ENCODE peak calls at places on chromosomes 4 and X, in five cellular contexts. One of them, this sample, is unnamed.

GRCh38 chr4:144778364-144778763 is 132.4 kb downstream of the HHIP start:
- DNase-seq in A549: no peak
- DNase-seq in astrocyte: no peak
- DNase-seq in stomach: no peak
- DNase-seq in fibroblast of lung: no peak
- DNase-seq in this sample: no peak

GRCh38 chrX:55135171-55135570 is 46.4 kb downstream of the PAGE2 start:
- DNase-seq in A549: peak
- DNase-seq in astrocyte: peak
- DNase-seq in stomach: peak
- DNase-seq in fibroblast of lung: peak
- DNase-seq in this sample: no peak

GRCh38 chrX:19272452-19272851 is 71.3 kb upstream of the PDHA1 start:
- DNase-seq in A549: no peak
- DNase-seq in astrocyte: peak
- DNase-seq in stomach: no peak
- DNase-seq in fibroblast of lung: peak
- DNase-seq in this sample: no peak

GRCh38 chr4:54614094-54614493 is 43.7 kb upstream of the KIT start:
- DNase-seq in A549: no peak
- DNase-seq in astrocyte: no peak
- DNase-seq in stomach: no peak
- DNase-seq in fibroblast of lung: no peak
- DNase-seq in this sample: no peak

GRCh38 chr4:48832571-48832970 is 1.7 kb downstream of the OCIAD1 start:
- DNase-seq in A549: no peak
- DNase-seq in astrocyte: no peak
- DNase-seq in stomach: no peak
- DNase-seq in fibroblast of lung: no peak
- DNase-seq in this sample: no peak

GRCh38 chr4:80336582-80336981 is 1.1 kb downstream of the CFAP299 start:
- DNase-seq in A549: peak
- DNase-seq in astrocyte: peak
- DNase-seq in stomach: no peak
- DNase-seq in fibroblast of lung: peak
- DNase-seq in this sample: no peak

GRCh38 chrX:13721819-13722527 is 12.4 kb downstream of the TRAPPC2 start:
- DNase-seq in A549: no peak
- DNase-seq in astrocyte: peak
- DNase-seq in stomach: no peak
- DNase-seq in fibroblast of lung: peak
- DNase-seq in this sample: no peak

GRCh38 chr4:36551697-36552214 is 270.3 kb downstream of the DTHD1 start:
- DNase-seq in A549: no peak
- DNase-seq in astrocyte: no peak
- DNase-seq in stomach: no peak
- DNase-seq in fibroblast of lung: no peak
- DNase-seq in this sample: no peak

GRCh38 chr4:30821891-30822612 is 101.9 kb downstream of the PCDH7 start:
- DNase-seq in A549: no peak
- DNase-seq in astrocyte: peak
- DNase-seq in stomach: no peak
- DNase-seq in fibroblast of lung: peak
- DNase-seq in this sample: no peak

GRCh38 chr4:1523506-1523905 is 117.3 kb upstream of the NKX1-1 start:
- DNase-seq in A549: no peak
- DNase-seq in astrocyte: no peak
- DNase-seq in stomach: no peak
- DNase-seq in fibroblast of lung: no peak
- DNase-seq in this sample: no peak

GRCh38 chrX:102978594-102978993 is 41.5 kb downstream of the RAB40AL start:
- DNase-seq in A549: no peak
- DNase-seq in astrocyte: no peak
- DNase-seq in stomach: no peak
- DNase-seq in fibroblast of lung: no peak
- DNase-seq in this sample: no peak

GRCh38 chr4:78297075-78297815 is 240.1 kb downstream of the FRAS1 start:
- DNase-seq in A549: no peak
- DNase-seq in astrocyte: peak
- DNase-seq in stomach: no peak
- DNase-seq in fibroblast of lung: peak
- DNase-seq in this sample: no peak

GRCh38 chr4:109729155-109729562 is 711 bp downstream of the PLA2G12A start:
- DNase-seq in A549: peak
- DNase-seq in astrocyte: no peak
- DNase-seq in stomach: no peak
- DNase-seq in fibroblast of lung: peak
- DNase-seq in this sample: no peak

GRCh38 chr4:148216866-148217814 is 225.1 kb downstream of the NR3C2 start:
- DNase-seq in A549: no peak
- DNase-seq in astrocyte: peak
- DNase-seq in stomach: no peak
- DNase-seq in fibroblast of lung: peak
- DNase-seq in this sample: no peak

GRCh38 chr4:99807666-99808065 is 9.0 kb upstream of the DAPP1 start:
- DNase-seq in A549: no peak
- DNase-seq in astrocyte: no peak
- DNase-seq in stomach: no peak
- DNase-seq in fibroblast of lung: no peak
- DNase-seq in this sample: no peak

GRCh38 chrX:80879143-80879542 is 69.5 kb upstream of the BRWD3 start:
- DNase-seq in A549: no peak
- DNase-seq in astrocyte: no peak
- DNase-seq in stomach: peak
- DNase-seq in fibroblast of lung: no peak
- DNase-seq in this sample: no peak

GRCh38 chr4:142500966-142501365 is 345.1 kb downstream of the INPP4B start:
- DNase-seq in A549: no peak
- DNase-seq in astrocyte: no peak
- DNase-seq in stomach: no peak
- DNase-seq in fibroblast of lung: no peak
- DNase-seq in this sample: no peak

GRCh38 chr4:13173974-13174373 is 310.2 kb downstream of the RAB28 start:
- DNase-seq in A549: no peak
- DNase-seq in astrocyte: no peak
- DNase-seq in stomach: no peak
- DNase-seq in fibroblast of lung: peak
- DNase-seq in this sample: no peak

GRCh38 chr4:65508169-65508568 is 162.1 kb downstream of the EPHA5 start:
- DNase-seq in A549: no peak
- DNase-seq in astrocyte: peak
- DNase-seq in stomach: no peak
- DNase-seq in fibroblast of lung: peak
- DNase-seq in this sample: no peak

GRCh38 chr4:173046818-173047217 is 121.8 kb upstream of the GALNT7 start:
- DNase-seq in A549: no peak
- DNase-seq in astrocyte: peak
- DNase-seq in stomach: no peak
- DNase-seq in fibroblast of lung: no peak
- DNase-seq in this sample: no peak

GRCh38 chr4:3202836-3203820 is 45.8 kb upstream of the MSANTD1 start:
- DNase-seq in A549: no peak
- DNase-seq in astrocyte: no peak
- DNase-seq in stomach: no peak
- DNase-seq in fibroblast of lung: peak
- DNase-seq in this sample: no peak

DNA sequence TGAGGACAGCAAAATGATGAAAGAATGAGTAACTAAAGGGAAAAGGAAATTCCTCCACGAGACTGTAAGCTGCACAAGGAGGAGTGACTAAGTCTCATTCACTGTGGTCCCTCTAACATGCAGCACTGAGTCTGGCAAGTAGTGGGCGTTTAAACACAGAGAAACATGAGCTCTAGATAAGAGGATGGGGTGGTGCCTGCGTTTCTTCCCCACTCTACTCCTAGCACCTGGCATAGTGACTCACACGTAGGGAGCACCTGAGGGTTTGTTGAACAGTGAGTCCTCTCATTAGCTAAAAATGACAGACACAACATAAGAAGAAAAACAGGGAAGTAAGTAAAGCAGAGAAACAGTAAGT is 105.8 kb upstream of the CBR4 start:
- DNase-seq in A549: no peak
- DNase-seq in astrocyte: peak
- DNase-seq in stomach: peak
- DNase-seq in fibroblast of lung: peak
- DNase-seq in this sample: no peak
- TF ChIP-seq CTCF in A549: no peak
- TF ChIP-seq CTCF in astrocyte: peak
- TF ChIP-seq CTCF in stomach: no peak
- TF ChIP-seq CTCF in fibroblast of lung: peak
- TF ChIP-seq CTCF in this sample: no peak

GRCh38 chr4:76982638-76983579 is 33.4 kb downstream of the SEPTIN11 start:
- DNase-seq in A549: peak
- DNase-seq in astrocyte: peak
- DNase-seq in stomach: no peak
- DNase-seq in fibroblast of lung: no peak
- DNase-seq in this sample: no peak
- TF ChIP-seq CTCF in A549: no peak
- TF ChIP-seq CTCF in astrocyte: peak
- TF ChIP-seq CTCF in stomach: no peak
- TF ChIP-seq CTCF in fibroblast of lung: no peak
- TF ChIP-seq CTCF in this sample: peak

DNA sequence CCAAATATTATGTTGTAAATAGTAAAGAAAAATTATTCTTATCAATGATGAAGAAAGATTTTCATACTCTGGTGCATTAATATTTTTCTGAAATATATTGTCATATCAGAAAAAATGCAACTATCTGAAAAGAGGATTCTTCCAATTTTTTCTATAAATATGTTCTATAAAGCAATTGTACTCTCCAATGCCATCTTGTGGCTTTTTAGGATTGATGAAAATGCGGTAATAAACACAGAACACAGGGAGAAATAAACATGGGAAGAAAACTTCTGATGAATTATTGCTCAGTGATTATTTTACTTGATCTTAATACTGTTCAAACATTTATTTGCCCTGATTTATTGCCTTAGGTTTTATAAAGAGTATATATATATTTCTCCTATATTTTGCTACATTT is 215.4 kb downstream of the IL1RAPL1 start:
- DNase-seq in A549: no peak
- DNase-seq in astrocyte: no peak
- DNase-seq in stomach: no peak
- DNase-seq in fibroblast of lung: peak
- DNase-seq in this sample: no peak
- TF ChIP-seq CTCF in A549: no peak
- TF ChIP-seq CTCF in astrocyte: no peak
- TF ChIP-seq CTCF in stomach: no peak
- TF ChIP-seq CTCF in fibroblast of lung: no peak
- TF ChIP-seq CTCF in this sample: peak

DNA sequence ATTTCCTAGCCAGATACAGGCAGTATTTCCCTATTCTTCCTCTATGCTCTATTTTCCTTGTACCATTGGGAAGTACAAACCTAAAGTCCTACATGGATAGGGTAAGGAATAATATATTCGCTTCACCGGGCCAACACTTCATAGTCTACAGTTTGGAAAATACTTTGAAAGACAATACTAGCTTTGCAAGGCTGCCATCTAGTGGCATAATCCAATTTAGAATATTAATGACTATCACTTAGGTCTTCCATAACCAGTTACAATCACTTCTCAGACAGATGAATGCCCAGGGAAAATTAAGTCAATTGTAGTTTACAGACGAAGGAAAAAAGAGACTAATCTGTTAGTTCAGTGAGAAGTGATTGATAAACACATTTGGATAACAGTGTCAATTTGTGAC is 141.0 kb upstream of the FAM47C start:
- DNase-seq in A549: peak
- DNase-seq in astrocyte: peak
- DNase-seq in stomach: no peak
- DNase-seq in fibroblast of lung: peak
- DNase-seq in this sample: no peak
- TF ChIP-seq CTCF in A549: peak
- TF ChIP-seq CTCF in astrocyte: peak
- TF ChIP-seq CTCF in stomach: peak
- TF ChIP-seq CTCF in fibroblast of lung: peak
- TF ChIP-seq CTCF in this sample: peak